ENCODE peak calls at places on chromosomes 1 and 21, in nine cellular contexts. Q is left ventricle myocardium inferior, X is cardiac fibroblast, K is heart right ventricle, U is breast epithelium, S is NB4, A is AG10803, T is AG09309, R is coronary artery. H is an unnamed sample.

GRCh38 chr21:38012700-38013099 is 96.4 kb upstream of the KCNJ6 start:
- DNase-seq in A (no peak), Q (no peak), X (no peak), R (no peak), K (no peak), U (no peak), S (no peak), T (no peak), H (no peak)

GRCh38 chr1:205298191-205298994 is 23.2 kb downstream of the NUAK2 start:
- DNase-seq in T (peak), K (no peak), R (no peak), A (peak), U (no peak), X (peak), S (no peak), Q (no peak), H (peak)

GRCh38 chr1:197671140-197671539 is 104.1 kb downstream of the DENND1B start:
- DNase-seq in X (peak), U (no peak), A (peak), R (no peak), T (peak), K (no peak), S (no peak), Q (no peak), H (no peak)

GRCh38 chr1:71039666-71040262 is 7.9 kb downstream of the PTGER3 start:
- DNase-seq in K (no peak), Q (no peak), S (no peak), X (no peak), T (no peak), U (no peak), R (no peak), A (peak), H (no peak)

GRCh38 chr1:165306543-165307434 is 49.7 kb downstream of the LMX1A start:
- DNase-seq in A (no peak), T (no peak), Q (no peak), K (no peak), S (no peak), R (no peak), U (no peak), X (no peak), H (no peak)

GRCh38 chr1:208078752-208079151 is 165.4 kb downstream of the PLXNA2 start:
- DNase-seq in T (no peak), U (no peak), Q (no peak), X (no peak), R (no peak), K (no peak), S (no peak), A (no peak), H (no peak)

GRCh38 chr1:86648255-86648654 is 56.1 kb upstream of the SH3GLB1 start:
- DNase-seq in Q (no peak), K (no peak), T (peak), R (no peak), X (peak), S (peak), A (peak), U (no peak), H (peak)

GRCh38 chr21:27532081-27532480 is 565.2 kb upstream of the ADAMTS5 start:
- DNase-seq in U (no peak), S (no peak), T (no peak), R (no peak), X (peak), K (no peak), Q (no peak), A (no peak), H (no peak)

GRCh38 chr1:31769720-31770390 is 5.7 kb upstream of the ADGRB2 start:
- DNase-seq in X (no peak), T (no peak), U (peak), R (no peak), A (no peak), Q (peak), S (no peak), K (peak), H (no peak)

GRCh38 chr1:52662645-52663313 is 29.8 kb downstream of the SHISAL2A start:
- DNase-seq in S (no peak), X (peak), K (no peak), A (no peak), R (no peak), T (peak), Q (no peak), U (no peak), H (no peak)

GRCh38 chr1:7783178-7783711 is 846 bp upstream of the PER3 start:
- DNase-seq in X (peak), S (peak), T (no peak), A (peak), K (peak), Q (peak), U (peak), R (peak), H (no peak)

GRCh38 chr1:27591622-27592021 is 12.3 kb downstream of the AHDC1 start:
- DNase-seq in X (peak), T (no peak), S (no peak), K (no peak), R (no peak), U (no peak), A (no peak), Q (no peak), H (peak)

GRCh38 chr1:16014509-16015482 is 3.0 kb downstream of the HSPB7 start:
- DNase-seq in T (no peak), Q (peak), R (no peak), U (no peak), K (peak), S (no peak), A (no peak), X (no peak), H (no peak)

GRCh38 chr1:60573121-60573520 is 499.6 kb upstream of the C1orf87 start:
- DNase-seq in S (no peak), U (no peak), K (no peak), X (peak), T (no peak), Q (no peak), R (no peak), A (no peak), H (no peak)

GRCh38 chr1:213417225-213417820 is 366.3 kb downstream of the RPS6KC1 start:
- DNase-seq in K (no peak), U (no peak), Q (no peak), X (no peak), T (no peak), S (no peak), A (no peak), R (no peak), H (no peak)

GRCh38 chr1:117051224-117052064 is 8.7 kb upstream of the TTF2 start:
- DNase-seq in R (no peak), A (no peak), K (no peak), S (no peak), X (peak), Q (no peak), T (no peak), U (peak), H (no peak)

GRCh38 chr1:213619026-213619425 is 368.7 kb upstream of the PROX1 start:
- DNase-seq in U (no peak), Q (no peak), S (no peak), A (no peak), K (no peak), R (no peak), X (no peak), T (no peak), H (no peak)

GRCh38 chr1:181327796-181328195 is 155.5 kb upstream of the CACNA1E start:
- DNase-seq in R (no peak), K (no peak), S (no peak), U (no peak), X (no peak), A (no peak), Q (no peak), T (no peak), H (no peak)

GRCh38 chr21:15222711-15223110 is 157.9 kb upstream of the NRIP1 start:
- DNase-seq in U (no peak), K (no peak), R (no peak), Q (no peak), A (no peak), S (no peak), T (no peak), X (peak), H (no peak)

GRCh38 chr1:28815533-28815932 is 3.6 kb downstream of the OPRD1 start:
- DNase-seq in U (no peak), A (no peak), K (no peak), X (no peak), R (no peak), Q (no peak), S (peak), T (no peak), H (no peak)

GRCh38 chr21:45302082-45303061 is 14.7 kb upstream of the POFUT2 start:
- DNase-seq in S (peak), X (peak), Q (peak), K (peak), R (peak), A (peak), U (no peak), T (no peak), H (no peak)

GRCh38 chr1:165645654-165646366 is 14.8 kb downstream of the MGST3 start:
- DNase-seq in S (no peak), X (no peak), U (no peak), K (no peak), Q (peak), R (no peak), A (no peak), T (no peak), H (no peak)

GRCh38 chr1:20250346-20250989 is 40.2 kb upstream of the VWA5B1 start:
- DNase-seq in T (peak), U (peak), S (no peak), A (no peak), R (no peak), Q (no peak), K (peak), X (peak), H (no peak)

GRCh38 chr1:64476251-64476952 is 6.5 kb downstream of the CACHD1 start:
- DNase-seq in Q (no peak), K (peak), X (peak), R (no peak), U (no peak), S (no peak), A (peak), T (peak), H (no peak)

GRCh38 chr1:180003026-180003695 is 48.6 kb downstream of the CEP350 start:
- DNase-seq in X (no peak), K (no peak), R (no peak), Q (no peak), T (no peak), S (no peak), A (no peak), U (no peak), H (no peak)

GRCh38 chr1:66624412-66625060 is 90.6 kb downstream of the SGIP1 start:
- DNase-seq in R (no peak), X (peak), Q (no peak), T (peak), K (no peak), A (peak), U (no peak), S (no peak), H (peak)

GRCh38 chr1:93339171-93339697 is 6.5 kb upstream of the DR1 start:
- DNase-seq in R (no peak), X (no peak), K (no peak), S (no peak), T (no peak), U (no peak), A (no peak), Q (no peak), H (no peak)

GRCh38 chr1:93340090-93340489 is 5.6 kb upstream of the DR1 start:
- DNase-seq in A (no peak), T (no peak), K (no peak), Q (no peak), S (no peak), U (no peak), R (no peak), X (no peak), H (no peak)

GRCh38 chr1:93338426-93338825 is 7.3 kb upstream of the DR1 start:
- DNase-seq in R (no peak), X (peak), K (no peak), S (no peak), T (peak), U (no peak), A (peak), Q (no peak), H (peak)
- TF ChIP-seq CTCF in R (no peak), X (no peak), K (no peak), S (no peak), T (no peak), U (no peak), A (no peak), Q (no peak), H (no peak)

GRCh38 chr1:231918239-231919015 is 291.8 kb downstream of the DISC1 start:
- DNase-seq in Q (no peak), K (no peak), U (no peak), S (no peak), R (no peak), T (no peak), A (peak), X (peak), H (peak)
- H3K4me3 ChIP-seq in Q (no peak), K (no peak), U (no peak), S (no peak), R (no peak), T (no peak), A (no peak), X (no peak), H (no peak)

GRCh38 chr1:154465621-154466020 is 36.4 kb upstream of the TDRD10 start:
- DNase-seq in A (no peak), K (no peak), T (no peak), X (no peak), U (no peak), Q (no peak), S (no peak), R (no peak), H (no peak)

GRCh38 chr1:154466136-154466665 is 35.8 kb upstream of the TDRD10 start:
- DNase-seq in R (no peak), A (no peak), U (no peak), Q (no peak), K (no peak), T (no peak), X (no peak), S (no peak), H (no peak)

GRCh38 chr1:154468480-154469240 is 33.4 kb upstream of the TDRD10 start:
- DNase-seq in U (no peak), A (no peak), X (no peak), Q (no peak), K (no peak), R (no peak), T (no peak), S (no peak), H (no peak)

GRCh38 chr1:154467768-154468102 is 34.3 kb upstream of the TDRD10 start:
- DNase-seq in R (no peak), U (no peak), T (no peak), A (no peak), X (no peak), S (no peak), Q (no peak), K (no peak), H (no peak)

GRCh38 chr1:154466879-154467767 is 34.9 kb upstream of the TDRD10 start:
- DNase-seq in Q (no peak), U (no peak), T (no peak), X (peak), R (no peak), S (no peak), A (peak), K (no peak), H (no peak)
- TF ChIP-seq CTCF in Q (peak), U (no peak), T (peak), X (peak), R (no peak), S (no peak), A (peak), K (peak), H (no peak)

GRCh38 chr1:6386371-6386949 is 7.1 kb downstream of the ACOT7 start:
- DNase-seq in A (no peak), U (no peak), S (no peak), R (no peak), K (no peak), T (no peak), Q (no peak), X (peak), H (no peak)

GRCh38 chr1:6389971-6390370 is 3.6 kb downstream of the ACOT7 start:
- DNase-seq in K (no peak), Q (no peak), R (no peak), A (no peak), T (no peak), S (no peak), X (no peak), U (no peak), H (no peak)

GRCh38 chr1:6384135-6384534 is 9.4 kb downstream of the ACOT7 start:
- DNase-seq in R (no peak), S (no peak), U (no peak), T (no peak), A (no peak), X (no peak), K (no peak), Q (no peak), H (no peak)

GRCh38 chr1:6384962-6385672 is 8.4 kb downstream of the ACOT7 start:
- DNase-seq in A (peak), T (no peak), S (no peak), Q (peak), X (no peak), U (peak), R (no peak), K (no peak), H (no peak)

DNA sequence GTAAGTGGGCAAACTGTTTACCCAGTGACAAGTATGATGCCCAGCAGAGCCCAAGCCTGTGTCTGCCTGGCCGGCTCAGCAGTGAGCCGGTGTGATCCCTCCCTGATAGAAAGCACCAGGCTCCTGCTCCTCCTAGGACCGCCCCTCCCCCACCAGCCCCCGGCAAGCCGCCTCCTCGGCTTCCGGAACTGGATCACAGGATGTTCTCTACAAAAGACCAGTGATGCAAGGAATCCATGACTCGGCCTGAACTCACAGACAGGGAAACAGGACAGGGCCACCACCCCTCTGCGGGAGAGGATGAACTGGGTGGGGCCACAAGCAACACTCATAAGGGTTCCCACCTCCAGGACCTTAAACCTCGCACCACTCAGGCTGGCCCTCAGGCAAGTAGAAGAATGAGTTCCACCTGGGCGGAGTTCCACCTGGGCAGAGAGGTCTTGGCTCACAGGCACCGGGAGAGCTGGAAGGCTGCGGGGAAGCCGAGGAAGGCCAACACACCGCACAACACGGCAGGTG is 7.8 kb downstream of the ACOT7 start:
- DNase-seq in X (peak), S (no peak), R (no peak), Q (peak), U (peak), A (peak), T (peak), K (no peak), H (peak)
- H3K4me3 ChIP-seq in X (peak), S (no peak), R (peak), Q (peak), U (peak), A (peak), T (peak), K (no peak), H (peak)

H was measured in astrocyte of the cerebellum.